ENCODE peak calls at places on chromosomes 6 and 20, in seven cellular contexts. C is cardiac muscle cell, Q is right atrium auricular region, V is colonic mucosa, U is tibial nerve, R is HepG2, J is ovary. I is an unnamed sample.

GRCh38 chr6:39251406-39251805 is 22.1 kb upstream of the KCNK5 start:
- DNase-seq in C (no peak), Q (no peak), V (no peak), U (no peak), R (no peak), J (no peak), I (no peak)

GRCh38 chr6:127192911-127193503 is 73.7 kb upstream of the RNF146 start:
- DNase-seq in C (peak; percentile 83), Q (no peak), V (no peak), U (no peak), R (no peak), J (no peak), I (no peak)

GRCh38 chr20:6485376-6485775 is 282.1 kb upstream of the BMP2 start:
- DNase-seq in C (no peak), Q (no peak), V (no peak), U (no peak), R (no peak), J (no peak), I (no peak)

GRCh38 chr6:46234156-46234556 is 63.4 kb upstream of the ENPP5 start:
- DNase-seq in C (no peak), Q (peak; percentile 65), V (no peak), U (peak; percentile 20), R (no peak), J (no peak), I (no peak)

GRCh38 chr6:128171182-128171581 is 270.3 kb upstream of the THEMIS start:
- DNase-seq in C (no peak), Q (no peak), V (no peak), U (no peak), R (no peak), J (no peak), I (no peak)

GRCh38 chr20:44733341-44734069 is 12.2 kb upstream of the KCNK15 start:
- DNase-seq in C (peak; percentile 83), Q (peak; percentile 77), V (peak; percentile 63), U (peak; percentile 84), R (peak; percentile 67), J (peak; percentile 81), I (peak; percentile 66)

GRCh38 chr20:38001173-38001875 is 31.9 kb downstream of the TTI1 start:
- DNase-seq in C (peak; percentile 67), Q (no peak), V (no peak), U (no peak), R (no peak), J (no peak), I (no peak)

GRCh38 chr20:13486694-13487093 is 152.0 kb downstream of the TASP1 start:
- DNase-seq in C (peak; percentile 31), Q (no peak), V (no peak), U (no peak), R (no peak), J (no peak), I (no peak)

GRCh38 chr20:59082981-59083380 is 40.4 kb upstream of the PRELID3B start:
- DNase-seq in C (no peak), Q (no peak), V (no peak), U (no peak), R (no peak), J (no peak), I (no peak)

GRCh38 chr20:58483470-58483869 is 31.7 kb downstream of the APCDD1L start:
- DNase-seq in C (no peak), Q (no peak), V (no peak), U (no peak), R (no peak), J (no peak), I (no peak)

GRCh38 chr6:139540276-139540675 is 165.8 kb upstream of the CITED2 start:
- DNase-seq in C (peak; percentile 68), Q (no peak), V (no peak), U (peak; percentile 41), R (no peak), J (no peak), I (no peak)

GRCh38 chr6:42781811-42782688 is at the start of gene BICRAL:
- DNase-seq in C (peak; percentile 89), Q (peak; percentile 65), V (peak; percentile 62), U (peak; percentile 64), R (peak; percentile 70), J (peak; percentile 81), I (peak; percentile 77)

GRCh38 chr6:149725785-149726184 is 7.9 kb upstream of the LATS1 start:
- DNase-seq in C (no peak), Q (no peak), V (no peak), U (no peak), R (no peak), J (no peak), I (no peak)

GRCh38 chr6:130720076-130720475 is 107.1 kb upstream of the SMLR1 start:
- DNase-seq in C (no peak), Q (no peak), V (no peak), U (peak; percentile 7), R (no peak), J (no peak), I (no peak)

GRCh38 chr6:14758421-14759043 is 487.3 kb upstream of the JARID2 start:
- DNase-seq in C (no peak), Q (no peak), V (peak; percentile 34), U (no peak), R (no peak), J (no peak), I (no peak)

GRCh38 chr20:23090147-23090546 is 4.0 kb upstream of the CD93 start:
- DNase-seq in C (no peak), Q (no peak), V (no peak), U (no peak), R (no peak), J (no peak), I (no peak)

GRCh38 chr6:163645560-163645959 is 231.0 kb downstream of the QKI start:
- DNase-seq in C (no peak), Q (no peak), V (no peak), U (no peak), R (no peak), J (no peak), I (no peak)

GRCh38 chr6:112054520-112055160 is 736 bp downstream of the CCN6 start:
- DNase-seq in C (no peak), Q (no peak), V (no peak), U (no peak), R (no peak), J (no peak), I (no peak)

GRCh38 chr6:37489697-37490336 is 9.9 kb downstream of the CCDC167 start:
- DNase-seq in C (no peak), Q (no peak), V (no peak), U (no peak), R (peak; percentile 39), J (no peak), I (peak; percentile 39)

GRCh38 chr20:49759266-49759950 is 45.7 kb upstream of the B4GALT5 start:
- DNase-seq in C (no peak), Q (no peak), V (no peak), U (no peak), R (no peak), J (no peak), I (no peak)

GRCh38 chr20:49765846-49766541 is 46.6 kb upstream of the SLC9A8 start:
- DNase-seq in C (peak; percentile 82), Q (no peak), V (no peak), U (no peak), R (no peak), J (no peak), I (no peak)

GRCh38 chr20:49766979-49767419 is 45.6 kb upstream of the SLC9A8 start:
- DNase-seq in C (peak; percentile 15), Q (no peak), V (no peak), U (no peak), R (no peak), J (no peak), I (no peak)

GRCh38 chr20:49765413-49765736 is 47.3 kb upstream of the SLC9A8 start:
- DNase-seq in C (no peak), Q (no peak), V (no peak), U (no peak), R (no peak), J (no peak), I (no peak)

GRCh38 chr20:49762940-49763766 is 49.5 kb upstream of the B4GALT5 start:
- DNase-seq in C (no peak), Q (no peak), V (no peak), U (no peak), R (no peak), J (no peak), I (no peak)
- H3K27ac ChIP-seq in C (peak overlapping the region; percentile 56), Q (no peak overlapping the region), V (no peak overlapping the region), U (no peak overlapping the region), R (no peak overlapping the region), J (no peak overlapping the region), I (peak overlapping the region; percentile 55)

DNA sequence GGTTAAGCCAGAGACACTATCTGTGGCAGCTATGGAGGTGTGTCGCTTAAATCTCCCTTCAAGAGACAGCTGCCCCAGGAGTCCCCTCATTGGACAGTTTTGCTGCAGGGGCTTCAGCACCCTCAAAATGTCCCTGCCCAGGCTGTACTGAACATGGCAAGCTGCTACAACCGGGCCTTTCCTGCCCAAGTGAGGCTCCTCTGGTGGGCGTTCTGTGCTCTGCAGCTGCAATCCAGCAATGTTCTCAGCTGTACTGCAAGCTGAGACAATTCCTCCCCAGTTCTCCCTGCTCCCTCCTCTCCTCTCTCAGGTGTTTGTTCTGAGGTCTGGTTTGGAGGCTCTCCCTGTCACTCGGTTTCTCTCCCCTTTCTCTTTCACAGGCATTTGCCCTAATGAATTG is 190.8 kb upstream of the LAMP5 start:
- DNase-seq in C (peak; percentile 27), Q (no peak), V (no peak), U (no peak), R (peak; percentile 29), J (no peak), I (no peak)
- TF ChIP-seq CTCF in C (peak; percentile 54), Q (peak; percentile 19), V (no peak), U (no peak), R (peak; percentile 55), J (no peak), I (peak; percentile 21)

DNA sequence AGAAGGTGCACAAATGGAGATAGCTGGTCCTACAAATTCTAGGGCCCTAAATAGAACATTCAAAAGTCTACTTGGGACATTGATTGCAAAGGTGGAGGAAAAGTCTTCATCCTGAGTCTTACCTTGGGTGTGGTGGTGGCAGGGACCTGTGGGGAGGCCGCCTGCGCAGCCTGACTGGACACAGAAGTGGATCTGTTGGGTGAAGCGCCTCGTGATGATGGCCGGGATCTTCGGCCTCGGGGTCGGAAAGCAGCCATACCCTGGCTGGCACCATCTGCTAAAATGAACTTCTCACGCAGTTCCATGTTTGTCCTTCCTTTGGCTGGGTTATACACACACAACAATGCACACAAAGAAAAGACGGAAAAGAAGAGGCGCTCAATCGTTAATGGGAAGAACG is 179.2 kb downstream of the DST start:
- DNase-seq in C (no peak), Q (no peak), V (no peak), U (no peak), R (no peak), J (no peak), I (no peak)
- H3K36me3 ChIP-seq in C (peaks cover 32% of the 10 kb centered on the region), Q (peaks cover 79% of the 10 kb centered on the region), V (peaks cover 3% of the 10 kb centered on the region), U (peaks cover 71% of the 10 kb centered on the region), R (peaks cover 54% of the 10 kb centered on the region), J (no peaks in the 10 kb centered on the region), I (no peaks in the 10 kb centered on the region)

DNA sequence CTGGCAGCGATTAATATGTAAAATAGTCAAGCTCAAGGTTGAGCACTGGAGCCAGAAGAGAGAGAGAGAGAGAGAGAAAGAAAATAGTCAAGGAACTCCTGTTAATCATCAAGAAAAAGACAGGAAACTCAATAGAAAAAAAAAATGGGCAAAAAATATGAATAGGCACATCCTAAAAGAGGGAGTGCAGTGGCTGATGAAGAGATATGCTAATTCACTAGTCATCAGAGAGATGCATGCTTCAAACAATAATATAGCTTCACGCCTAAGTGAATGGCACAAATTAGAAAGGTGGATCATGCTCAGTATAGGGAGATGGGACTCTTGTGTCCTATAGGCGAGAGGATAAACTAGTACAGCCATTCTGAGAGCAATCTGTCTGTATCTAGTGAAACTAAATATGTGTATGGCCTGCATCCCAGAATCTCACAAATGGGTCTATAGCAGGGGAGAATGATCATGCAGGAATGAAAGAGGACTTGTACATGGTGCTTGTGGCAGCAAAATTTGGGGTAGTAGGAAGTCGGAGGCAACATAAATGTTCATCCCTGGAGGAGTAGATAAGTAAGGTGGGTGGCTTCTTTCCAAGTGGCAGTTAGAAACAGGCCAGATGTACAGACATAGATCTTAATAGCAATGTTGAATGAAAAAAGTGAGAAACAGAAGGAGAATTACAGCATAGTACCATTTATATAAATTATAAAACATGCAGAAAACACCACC is 176.8 kb downstream of the VEGFA start:
- DNase-seq in C (no peak), Q (no peak), V (no peak), U (no peak), R (no peak), J (no peak), I (no peak)
- H3K27ac ChIP-seq in C (no peak overlapping the region), Q (no peak overlapping the region), V (no peak overlapping the region), U (no peak overlapping the region), R (no peak overlapping the region), J (no peak overlapping the region), I (no peak overlapping the region)

I was measured in heart right ventricle.